ENCODE peak calls at places on chromosomes 12 and 14, in five cellular contexts. N is GM12891; X is naive thymus-derived CD8-positive, alpha-beta T cell; D is effector CD4-positive, alpha-beta T cell; H is left cardiac atrium. U is an unnamed sample.

GRCh38 chr12:2578772-2579171 is 216.0 kb upstream of the FKBP4 start:
- DNase-seq in H (no peak), D (no peak), X (no peak), N (no peak), U (no peak)

GRCh38 chr12:27179399-27180214 is 64.5 kb upstream of the STK38L start:
- DNase-seq in X (no peak), H (no peak), N (peak; percentile 15), D (no peak), U (no peak)

GRCh38 chr12:11780521-11781101 is 131.1 kb downstream of the ETV6 start:
- DNase-seq in H (no peak), N (no peak), X (no peak), D (no peak), U (no peak)

GRCh38 chr14:51666831-51667230 is 15.1 kb downstream of the FRMD6 start:
- DNase-seq in X (no peak), H (no peak), D (no peak), N (no peak), U (no peak)

GRCh38 chr12:47729233-47729632 is 3.9 kb upstream of the ENDOU start:
- DNase-seq in H (peak; percentile 20), D (no peak), N (no peak), X (no peak), U (no peak)

GRCh38 chr14:36254020-36254614 is 66.3 kb downstream of the MBIP start:
- DNase-seq in N (no peak), H (no peak), X (no peak), D (no peak), U (no peak)

GRCh38 chr14:61566537-61567225 is 128.6 kb upstream of the HIF1A start:
- DNase-seq in N (no peak), D (no peak), H (no peak), X (no peak), U (no peak)

GRCh38 chr12:120835657-120836056 is 68.5 kb downstream of the SPPL3 start:
- DNase-seq in D (no peak), X (no peak), H (no peak), N (no peak), U (no peak)

GRCh38 chr12:92208613-92209121 is 63.0 kb upstream of the BTG1 start:
- DNase-seq in N (no peak), H (no peak), X (peak; percentile 51), D (peak; percentile 12), U (no peak)

GRCh38 chr14:100539766-100540140 is 47.5 kb downstream of the BEGAIN start:
- DNase-seq in X (no peak), H (peak; percentile 11), D (no peak), N (no peak), U (peak; percentile 16)

U was measured in ovary.